ENCODE peak calls at places on chromosomes 16 and 17, in five cellular contexts. One of them, this sample, is unnamed. For H3K4me1, the result is how much of the 10 kb centered on the place peaks cover.

GRCh38 chr16:27840311-27841060 is 223.0 kb downstream of the GSG1L start:
- DNase-seq in H1: no peak
- DNase-seq in HCT116: no peak
- DNase-seq in K562: no peak
- DNase-seq in HepG2: no peak
- DNase-seq in this sample: no peak

GRCh38 chr17:76150712-76151622 is 9.9 kb upstream of the FOXJ1 start:
- DNase-seq in HCT116: no peak
- DNase-seq in K562: no peak
- DNase-seq in HepG2: no peak
- DNase-seq in H1: no peak
- DNase-seq in this sample: no peak

GRCh38 chr17:38451030-38451839 is 23.0 kb downstream of the ARHGAP23 start:
- DNase-seq in HepG2: peak
- DNase-seq in K562: no peak
- DNase-seq in HCT116: no peak
- DNase-seq in H1: peak
- DNase-seq in this sample: no peak

GRCh38 chr16:50025544-50025931 is 513 bp downstream of the CNEP1R1 start:
- DNase-seq in HepG2: peak
- DNase-seq in K562: peak
- DNase-seq in H1: no peak
- DNase-seq in HCT116: no peak
- DNase-seq in this sample: no peak

GRCh38 chr17:70938311-70938710 is 769.0 kb downstream of the KCNJ2 start:
- DNase-seq in H1: no peak
- DNase-seq in HCT116: no peak
- DNase-seq in K562: no peak
- DNase-seq in HepG2: no peak
- DNase-seq in this sample: no peak

GRCh38 chr16:55570159-55570558 is 3.7 kb downstream of the CAPNS2 start:
- DNase-seq in K562: no peak
- DNase-seq in HepG2: no peak
- DNase-seq in H1: no peak
- DNase-seq in HCT116: no peak
- DNase-seq in this sample: no peak

GRCh38 chr17:5629133-5629532 is 44.8 kb upstream of the NLRP1 start:
- DNase-seq in HCT116: no peak
- DNase-seq in K562: no peak
- DNase-seq in H1: no peak
- DNase-seq in HepG2: no peak
- DNase-seq in this sample: no peak

GRCh38 chr16:25009822-25010221 is 5.3 kb downstream of the ARHGAP17 start:
- DNase-seq in HepG2: no peak
- DNase-seq in HCT116: no peak
- DNase-seq in K562: no peak
- DNase-seq in H1: no peak
- DNase-seq in this sample: no peak

GRCh38 chr16:66701061-66701460 is 4.5 kb upstream of the CMTM4 start:
- DNase-seq in H1: no peak
- DNase-seq in HepG2: no peak
- DNase-seq in K562: no peak
- DNase-seq in HCT116: no peak
- DNase-seq in this sample: no peak

GRCh38 chr17:76268015-76268749 is 3.0 kb downstream of the UBALD2 start:
- DNase-seq in H1: no peak
- DNase-seq in HepG2: no peak
- DNase-seq in HCT116: no peak
- DNase-seq in K562: peak
- DNase-seq in this sample: peak

GRCh38 chr16:81316176-81316496 is 1.4 kb downstream of the GAN start:
- DNase-seq in K562: no peak
- DNase-seq in HepG2: no peak
- DNase-seq in H1: no peak
- DNase-seq in HCT116: no peak
- DNase-seq in this sample: no peak

GRCh38 chr17:2034157-2034556 is 4.2 kb downstream of the DPH1 start:
- DNase-seq in HCT116: no peak
- DNase-seq in HepG2: no peak
- DNase-seq in H1: no peak
- DNase-seq in K562: peak
- DNase-seq in this sample: no peak

GRCh38 chr17:82950525-82951102 is 110.8 kb upstream of the ZNF750 start:
- DNase-seq in K562: no peak
- DNase-seq in H1: no peak
- DNase-seq in HCT116: no peak
- DNase-seq in HepG2: no peak
- DNase-seq in this sample: no peak

GRCh38 chr17:16040710-16041251 is 41.2 kb downstream of the TTC19 start:
- DNase-seq in H1: no peak
- DNase-seq in HCT116: no peak
- DNase-seq in HepG2: peak
- DNase-seq in K562: no peak
- DNase-seq in this sample: no peak

GRCh38 chr17:27669850-27670249 is 38.9 kb downstream of the LGALS9 start:
- DNase-seq in K562: no peak
- DNase-seq in H1: no peak
- DNase-seq in HepG2: no peak
- DNase-seq in HCT116: no peak
- DNase-seq in this sample: no peak

GRCh38 chr16:9345046-9345445 is 253.6 kb downstream of the HAPSTR1 start:
- DNase-seq in HCT116: no peak
- DNase-seq in H1: no peak
- DNase-seq in HepG2: no peak
- DNase-seq in K562: no peak
- DNase-seq in this sample: no peak

GRCh38 chr17:80362428-80363119 is 52.4 kb upstream of the ENDOV start:
- DNase-seq in H1: no peak
- DNase-seq in HepG2: no peak
- DNase-seq in K562: peak
- DNase-seq in HCT116: no peak
- DNase-seq in this sample: no peak

GRCh38 chr17:65522751-65523404 is 38.6 kb downstream of the AXIN2 start:
- DNase-seq in HCT116: no peak
- DNase-seq in H1: no peak
- DNase-seq in HepG2: no peak
- DNase-seq in K562: no peak
- DNase-seq in this sample: no peak

GRCh38 chr17:44071198-44071520 is 624 bp downstream of the G6PC3 start:
- DNase-seq in H1: no peak
- DNase-seq in HCT116: no peak
- DNase-seq in HepG2: no peak
- DNase-seq in K562: no peak
- DNase-seq in this sample: no peak

GRCh38 chr17:31321481-31321880 is at the start of gene EVI2A:
- DNase-seq in HepG2: no peak
- DNase-seq in K562: no peak
- DNase-seq in HCT116: no peak
- DNase-seq in H1: no peak
- DNase-seq in this sample: peak

GRCh38 chr17:82266142-82266541 is 7.4 kb downstream of the CSNK1D start:
- DNase-seq in H1: no peak
- DNase-seq in K562: no peak
- DNase-seq in HCT116: no peak
- DNase-seq in HepG2: no peak
- DNase-seq in this sample: no peak

GRCh38 chr16:68363847-68364600 is 53.2 kb downstream of the PRMT7 start:
- DNase-seq in H1: no peak
- DNase-seq in K562: no peak
- DNase-seq in HepG2: peak
- DNase-seq in HCT116: no peak
- DNase-seq in this sample: no peak

GRCh38 chr16:66606000-66606751 is 1.7 kb downstream of the CMTM3 start:
- DNase-seq in K562: no peak
- DNase-seq in H1: no peak
- DNase-seq in HCT116: no peak
- DNase-seq in HepG2: no peak
- DNase-seq in this sample: no peak

GRCh38 chr16:88924834-88925539 is 52.0 kb downstream of the CBFA2T3 start:
- DNase-seq in HepG2: peak
- DNase-seq in H1: peak
- DNase-seq in HCT116: peak
- DNase-seq in K562: peak
- DNase-seq in this sample: no peak

GRCh38 chr17:1649844-1650409 is at the start of gene RILP:
- DNase-seq in K562: peak
- DNase-seq in HepG2: peak
- DNase-seq in HCT116: peak
- DNase-seq in H1: no peak
- DNase-seq in this sample: no peak

GRCh38 chr17:33142703-33143299 is 150.3 kb downstream of the ASIC2 start:
- DNase-seq in K562: peak
- DNase-seq in HCT116: no peak
- DNase-seq in H1: no peak
- DNase-seq in HepG2: no peak
- DNase-seq in this sample: no peak

GRCh38 chr17:30519707-30520106 is 42.5 kb downstream of the GOSR1 start:
- DNase-seq in H1: no peak
- DNase-seq in K562: no peak
- DNase-seq in HCT116: no peak
- DNase-seq in HepG2: no peak
- DNase-seq in this sample: no peak

GRCh38 chr16:30354423-30355143 is 525 bp downstream of the CD2BP2 start:
- DNase-seq in HepG2: no peak
- DNase-seq in H1: no peak
- DNase-seq in HCT116: no peak
- DNase-seq in K562: no peak
- DNase-seq in this sample: no peak

GRCh38 chr17:12134587-12134986 is 113.9 kb downstream of the MAP2K4 start:
- DNase-seq in K562: no peak
- DNase-seq in H1: no peak
- DNase-seq in HCT116: no peak
- DNase-seq in HepG2: no peak
- DNase-seq in this sample: no peak

GRCh38 chr16:23900480-23901177 is 64.8 kb downstream of the PRKCB start:
- DNase-seq in H1: no peak
- DNase-seq in K562: peak
- DNase-seq in HepG2: no peak
- DNase-seq in HCT116: no peak
- DNase-seq in this sample: no peak

GRCh38 chr16:59385953-59386352 is 651.8 kb upstream of the GOT2 start:
- DNase-seq in HCT116: no peak
- DNase-seq in K562: no peak
- DNase-seq in H1: no peak
- DNase-seq in HepG2: no peak
- DNase-seq in this sample: no peak

GRCh38 chr16:75943705-75944514 is 217.6 kb upstream of the CPHXL start:
- DNase-seq in H1: no peak
- DNase-seq in K562: no peak
- DNase-seq in HepG2: peak
- DNase-seq in HCT116: no peak
- DNase-seq in this sample: no peak
- TF ChIP-seq JUND in H1: no peak
- TF ChIP-seq JUND in K562: no peak
- TF ChIP-seq JUND in HepG2: no peak
- TF ChIP-seq JUND in HCT116: no peak
- TF ChIP-seq JUND in this sample: no peak

DNA sequence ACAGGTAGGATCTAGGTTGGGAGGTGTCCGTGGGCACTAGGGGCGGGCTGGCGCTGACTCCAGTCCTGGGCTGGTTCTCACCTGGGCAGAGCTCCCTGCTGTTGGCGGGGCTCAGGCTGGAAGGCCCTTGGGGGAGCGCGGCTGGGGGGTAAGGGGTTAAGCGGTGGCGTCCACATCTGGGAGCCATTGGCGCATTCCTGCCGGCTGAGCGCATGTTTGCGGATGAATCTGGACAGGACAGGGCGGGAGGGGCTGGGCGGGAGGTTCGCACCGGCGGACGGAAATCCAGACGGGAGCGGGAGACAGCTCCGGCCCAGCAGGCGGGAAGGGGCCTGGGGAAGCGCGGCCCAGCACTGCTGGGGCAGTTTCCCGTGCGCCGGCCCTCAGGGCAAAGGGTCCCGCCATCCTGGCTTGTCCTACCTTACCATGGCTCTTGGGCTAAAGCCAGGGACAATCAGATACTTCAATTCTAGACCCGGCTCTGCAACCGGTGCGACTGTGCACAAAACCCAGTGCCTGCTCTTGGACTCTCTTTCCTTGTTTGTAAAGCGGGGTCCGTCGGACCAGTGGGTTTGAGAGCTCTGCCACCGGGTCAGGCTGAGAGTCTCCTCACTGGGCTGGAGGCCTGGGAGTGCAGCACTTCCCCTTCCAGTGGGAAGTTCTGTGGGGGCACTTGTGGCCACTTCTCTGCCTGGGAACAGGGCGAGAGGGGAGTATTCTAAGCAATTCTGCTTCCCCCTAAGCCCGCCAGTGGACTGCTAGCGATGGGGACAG is 7.8 kb downstream of the RARA start:
- DNase-seq in HepG2: peak
- DNase-seq in K562: no peak
- DNase-seq in HCT116: peak
- DNase-seq in H1: no peak
- DNase-seq in this sample: no peak
- H3K4me1 ChIP-seq in HepG2: half or more
- H3K4me1 ChIP-seq in K562: half or more
- H3K4me1 ChIP-seq in HCT116: half or more
- H3K4me1 ChIP-seq in H1: under half
- H3K4me1 ChIP-seq in this sample: half or more

GRCh38 chr16:3256146-3256875 is at the start of gene MEFV:
- DNase-seq in HepG2: no peak
- DNase-seq in H1: no peak
- DNase-seq in HCT116: no peak
- DNase-seq in K562: no peak
- DNase-seq in this sample: no peak

GRCh38 chr16:3259829-3260228 is 3.4 kb upstream of the MEFV start:
- DNase-seq in HCT116: no peak
- DNase-seq in K562: no peak
- DNase-seq in H1: no peak
- DNase-seq in HepG2: no peak
- DNase-seq in this sample: no peak

GRCh38 chr16:3256876-3257465 is 538 bp upstream of the MEFV start:
- DNase-seq in HCT116: no peak
- DNase-seq in HepG2: no peak
- DNase-seq in H1: no peak
- DNase-seq in K562: no peak
- DNase-seq in this sample: no peak

GRCh38 chr16:3262517-3262916 is 6.1 kb upstream of the MEFV start:
- DNase-seq in H1: no peak
- DNase-seq in K562: no peak
- DNase-seq in HCT116: no peak
- DNase-seq in HepG2: no peak
- DNase-seq in this sample: no peak

DNA sequence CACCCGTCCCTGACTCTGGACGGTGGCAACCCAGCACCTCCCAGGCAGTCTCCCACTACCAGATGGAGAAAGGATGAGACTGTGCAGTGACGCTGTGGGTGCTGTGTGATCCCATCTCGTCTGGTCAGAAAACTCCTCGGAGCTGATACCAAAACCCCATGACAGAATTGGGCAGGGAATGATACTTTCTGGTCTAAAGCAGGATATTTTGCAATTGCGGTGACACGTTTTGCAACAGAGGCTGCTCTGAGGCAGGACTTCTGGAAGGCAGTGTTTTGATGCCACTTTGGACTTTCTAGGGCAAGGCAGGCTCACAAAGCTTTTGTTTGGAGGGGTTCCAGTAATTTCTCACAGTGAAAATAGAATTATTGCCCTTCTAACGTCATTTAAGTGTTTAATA is 2.7 kb upstream of the MEFV start:
- DNase-seq in H1: no peak
- DNase-seq in K562: no peak
- DNase-seq in HepG2: peak
- DNase-seq in HCT116: no peak
- DNase-seq in this sample: no peak
- TF ChIP-seq ATF3 in H1: no peak
- TF ChIP-seq ATF3 in K562: no peak
- TF ChIP-seq ATF3 in HepG2: no peak
- TF ChIP-seq ATF3 in HCT116: no peak
- TF ChIP-seq ATF3 in this sample: no peak

GRCh38 chr17:4556996-4557395 is 1.8 kb upstream of the MYBBP1A start:
- DNase-seq in HCT116: no peak
- DNase-seq in K562: no peak
- DNase-seq in H1: no peak
- DNase-seq in HepG2: no peak
- DNase-seq in this sample: no peak
- TF ChIP-seq JUND in HCT116: no peak
- TF ChIP-seq JUND in K562: no peak
- TF ChIP-seq JUND in H1: no peak
- TF ChIP-seq JUND in HepG2: no peak
- TF ChIP-seq JUND in this sample: no peak

This sample was measured in GM12878.